ENCODE peak calls at places on chromosomes 2 and 18, in eight cellular contexts. K is myocyte; G is activated T-helper 1 cell treated with Interleukin-2 at 50 U/mL for 16 hours; I is stimulated activated naive CD8-positive, alpha-beta T cell treated with anti-CD3 and anti-CD28 coated beads, Interleukin-15, amount 100 ng/mL, for 72 hours; N is T-helper 9 cell; Z is amygdala; T is mesenteric fat pad; D is SK-MEL-5. E is an unnamed sample.

GRCh38 chr18:72866901-72867701 is 686 bp downstream of the NETO1 start:
- DNase-seq in K (no peak), G (no peak), I (no peak), N (no peak), Z (no peak), T (no peak), D (no peak), E (no peak)

GRCh38 chr2:59458862-59459261 is 1094.6 kb downstream of the BCL11A start:
- DNase-seq in K (no peak), G (no peak), I (no peak), N (no peak), Z (no peak), T (no peak), D (no peak), E (no peak)

GRCh38 chr2:186687774-186688173 is 6.1 kb upstream of the FAM171B start:
- DNase-seq in K (peak; percentile 33), G (no peak), I (no peak), N (no peak), Z (no peak), T (no peak), D (no peak), E (no peak)

GRCh38 chr18:26511339-26512071 is 36.8 kb downstream of the KCTD1 start:
- DNase-seq in K (no peak), G (no peak), I (no peak), N (no peak), Z (no peak), T (no peak), D (no peak), E (no peak)

GRCh38 chr18:54737986-54738385 is 90.3 kb upstream of the RAB27B start:
- DNase-seq in K (no peak), G (no peak), I (no peak), N (no peak), Z (no peak), T (no peak), D (no peak), E (no peak)

GRCh38 chr2:173124441-173124840 is 48.8 kb downstream of the MAP3K20 start:
- DNase-seq in K (peak; percentile 41), G (no peak), I (no peak), N (no peak), Z (no peak), T (no peak), D (no peak), E (peak; percentile 46)

GRCh38 chr2:233822781-233823730 is 31.3 kb downstream of the HJURP start:
- DNase-seq in K (no peak), G (no peak), I (no peak), N (no peak), Z (no peak), T (peak; percentile 88), D (no peak), E (no peak)

GRCh38 chr18:35852786-35853185 is 119.7 kb upstream of the RMP24 start:
- DNase-seq in K (no peak), G (no peak), I (no peak), N (no peak), Z (no peak), T (no peak), D (no peak), E (no peak)

GRCh38 chr2:33650171-33650570 is 51.1 kb upstream of the FAM98A start:
- DNase-seq in K (no peak), G (no peak), I (no peak), N (no peak), Z (no peak), T (no peak), D (no peak), E (no peak)

GRCh38 chr2:29582062-29582461 is 339.3 kb downstream of the ALK start:
- DNase-seq in K (no peak), G (no peak), I (no peak), N (no peak), Z (no peak), T (no peak), D (no peak), E (no peak)

GRCh38 chr18:59623456-59624383 is 73.5 kb downstream of the CCBE1 start:
- DNase-seq in K (no peak), G (no peak), I (no peak), N (no peak), Z (no peak), T (no peak), D (peak; percentile 9), E (no peak)

GRCh38 chr2:33589444-33589843 is 9.7 kb downstream of the FAM98A start:
- DNase-seq in K (no peak), G (no peak), I (no peak), N (no peak), Z (no peak), T (no peak), D (no peak), E (no peak)

GRCh38 chr2:203787954-203788353 is 79.6 kb upstream of the CTLA4 start:
- DNase-seq in K (no peak), G (no peak), I (no peak), N (no peak), Z (no peak), T (no peak), D (no peak), E (no peak)

GRCh38 chr2:134245340-134245984 is 8.4 kb upstream of the MGAT5 start:
- DNase-seq in K (peak; percentile 74), G (peak; percentile 52), I (peak; percentile 66), N (peak; percentile 78), Z (peak; percentile 40), T (no peak), D (peak; percentile 77), E (peak; percentile 81)

GRCh38 chr2:240467659-240468299 is 32.3 kb downstream of the GPC1 start:
- DNase-seq in K (no peak), G (no peak), I (no peak), N (no peak), Z (no peak), T (peak; percentile 83), D (no peak), E (no peak)

GRCh38 chr18:48800479-48800876 is 150.3 kb downstream of the SMAD7 start:
- DNase-seq in K (no peak), G (no peak), I (no peak), N (no peak), Z (no peak), T (peak; percentile 75), D (no peak), E (no peak)

GRCh38 chr2:237625216-237625705 is 2.1 kb upstream of the LRRFIP1 start:
- DNase-seq in K (no peak), G (no peak), I (no peak), N (no peak), Z (no peak), T (no peak), D (no peak), E (no peak)

GRCh38 chr2:99865818-99866676 is 276.3 kb downstream of the AFF3 start:
- DNase-seq in K (no peak), G (no peak), I (no peak), N (no peak), Z (no peak), T (no peak), D (no peak), E (no peak)

GRCh38 chr2:156170929-156171328 is 161.6 kb downstream of the NR4A2 start:
- DNase-seq in K (no peak), G (no peak), I (no peak), N (no peak), Z (no peak), T (no peak), D (no peak), E (no peak)

GRCh38 chr18:39162013-39162412 is 1596.4 kb upstream of the CELF4 start:
- DNase-seq in K (no peak), G (no peak), I (no peak), N (no peak), Z (no peak), T (no peak), D (no peak), E (no peak)

GRCh38 chr2:203626952-203627681 is 79.3 kb upstream of the CD28 start:
- DNase-seq in K (peak; percentile 71), G (no peak), I (no peak), N (no peak), Z (no peak), T (no peak), D (no peak), E (no peak)

GRCh38 chr2:3200420-3200939 is 177.1 kb downstream of the EIPR1 start:
- DNase-seq in K (peak; percentile 37), G (no peak), I (no peak), N (no peak), Z (no peak), T (no peak), D (no peak), E (no peak)

GRCh38 chr18:13562494-13563029 is 163.8 kb downstream of the FAM210A start:
- DNase-seq in K (no peak), G (no peak), I (peak; percentile 75), N (no peak), Z (no peak), T (no peak), D (peak; percentile 44), E (no peak)

GRCh38 chr18:4510709-4511108 is 55.6 kb upstream of the DLGAP1 start:
- DNase-seq in K (no peak), G (no peak), I (no peak), N (no peak), Z (no peak), T (no peak), D (no peak), E (no peak)

GRCh38 chr2:7011376-7012083 is 94.3 kb downstream of the RNF144A start:
- DNase-seq in K (no peak), G (no peak), I (no peak), N (no peak), Z (no peak), T (no peak), D (peak; percentile 98), E (no peak)

GRCh38 chr2:18566145-18566544 is 5.7 kb upstream of the RDH14 start:
- DNase-seq in K (no peak), G (no peak), I (no peak), N (no peak), Z (no peak), T (no peak), D (no peak), E (no peak)

GRCh38 chr18:58528011-58528367 is 100.9 kb downstream of the ALPK2 start:
- DNase-seq in K (no peak), G (no peak), I (no peak), N (no peak), Z (no peak), T (no peak), D (no peak), E (no peak)

GRCh38 chr2:60880633-60880987 is 764 bp upstream of the REL start:
- DNase-seq in K (no peak), G (no peak), I (no peak), N (no peak), Z (no peak), T (no peak), D (no peak), E (peak; percentile 18)

GRCh38 chr2:25977768-25978167 is 4.5 kb downstream of the KIF3C start:
- DNase-seq in K (no peak), G (no peak), I (no peak), N (no peak), Z (no peak), T (no peak), D (peak; percentile 47), E (no peak)

GRCh38 chr2:40315684-40316083 is 136.2 kb downstream of the SLC8A1 start:
- DNase-seq in K (no peak), G (no peak), I (no peak), N (no peak), Z (no peak), T (no peak), D (no peak), E (no peak)

GRCh38 chr2:228699400-228699799 is 517.9 kb upstream of the SPHKAP start:
- DNase-seq in K (peak; percentile 13), G (no peak), I (no peak), N (no peak), Z (no peak), T (no peak), D (peak; percentile 7), E (no peak)

GRCh38 chr2:109066917-109067828 is 61.8 kb upstream of the SH3RF3 start:
- DNase-seq in K (no peak), G (no peak), I (no peak), N (no peak), Z (no peak), T (no peak), D (no peak), E (no peak)

E was measured in T47D.